ENCODE peak calls at places on chromosomes 3 and 15, in nine cellular contexts. G is A673, M is GM06990, Z is Calu3, R is AG10803, E is RWPE1, L is A549, S is GM10248, W is Panc1. P is an unnamed sample.

GRCh38 chr15:40845511-40846284 is 1.9 kb downstream of the SPINT1 start:
- DNase-seq in R (no peak), Z (peak), M (no peak), L (no peak), E (peak), W (no peak), G (no peak), S (no peak), P (no peak)

GRCh38 chr3:37853691-37854413 is 7.8 kb upstream of the CTDSPL start:
- DNase-seq in Z (no peak), M (no peak), S (no peak), W (no peak), E (peak), R (no peak), L (no peak), G (no peak), P (no peak)

GRCh38 chr3:12706504-12707253 is 42.8 kb upstream of the RAF1 start:
- DNase-seq in W (peak), Z (peak), R (peak), M (peak), S (peak), G (peak), L (peak), E (peak), P (peak)

GRCh38 chr3:138359137-138359536 is 10.8 kb downstream of the MRAS start:
- DNase-seq in R (no peak), W (no peak), M (no peak), Z (no peak), G (no peak), E (no peak), L (no peak), S (no peak), P (no peak)

GRCh38 chr15:88912500-88912921 is 668 bp downstream of the MFGE8 start:
- DNase-seq in L (peak), R (no peak), G (no peak), M (no peak), E (no peak), S (peak), Z (no peak), W (no peak), P (peak)

GRCh38 chr3:9598783-9599387 is 45.3 kb upstream of the LHFPL4 start:
- DNase-seq in Z (no peak), W (no peak), R (no peak), E (no peak), G (no peak), M (no peak), L (no peak), S (no peak), P (no peak)

GRCh38 chr3:112017081-112017480 is 17.5 kb upstream of the TMPRSS7 start:
- DNase-seq in R (no peak), S (no peak), L (no peak), E (no peak), Z (no peak), G (no peak), W (no peak), M (no peak), P (no peak)

GRCh38 chr3:12974819-12975218 is 98.4 kb downstream of the IQSEC1 start:
- DNase-seq in R (no peak), L (no peak), M (no peak), G (no peak), Z (no peak), S (no peak), E (no peak), W (no peak), P (no peak)

GRCh38 chr3:38137615-38138346 is 680 bp upstream of the MYD88 start:
- DNase-seq in E (no peak), W (no peak), L (no peak), Z (no peak), R (no peak), M (no peak), S (no peak), G (peak), P (no peak)

GRCh38 chr3:170346481-170347125 is 10.9 kb upstream of the SKIL start:
- DNase-seq in M (no peak), S (no peak), G (no peak), E (peak), R (peak), W (no peak), L (peak), Z (no peak), P (no peak)

GRCh38 chr15:65408370-65409283 is 14.1 kb downstream of the IGDCC4 start:
- DNase-seq in W (no peak), S (no peak), G (no peak), Z (no peak), R (no peak), M (no peak), L (no peak), E (no peak), P (no peak)

GRCh38 chr15:40844543-40844981 is 714 bp downstream of the SPINT1 start:
- DNase-seq in L (no peak), S (peak), R (no peak), W (no peak), Z (no peak), M (peak), G (peak), E (peak), P (peak)

GRCh38 chr15:88035381-88035780 is 221.2 kb downstream of the NTRK3 start:
- DNase-seq in E (no peak), Z (no peak), G (no peak), S (no peak), W (no peak), R (no peak), M (no peak), L (no peak), P (no peak)

GRCh38 chr3:183265157-183265642 is 12.1 kb downstream of the B3GNT5 start:
- DNase-seq in G (peak), R (peak), S (no peak), Z (no peak), E (no peak), M (no peak), W (no peak), L (no peak), P (no peak)

GRCh38 chr3:172135766-172136729 is 96.7 kb downstream of the FNDC3B start:
- DNase-seq in S (no peak), Z (no peak), M (no peak), L (no peak), R (peak), W (no peak), E (no peak), G (no peak), P (no peak)

DNA sequence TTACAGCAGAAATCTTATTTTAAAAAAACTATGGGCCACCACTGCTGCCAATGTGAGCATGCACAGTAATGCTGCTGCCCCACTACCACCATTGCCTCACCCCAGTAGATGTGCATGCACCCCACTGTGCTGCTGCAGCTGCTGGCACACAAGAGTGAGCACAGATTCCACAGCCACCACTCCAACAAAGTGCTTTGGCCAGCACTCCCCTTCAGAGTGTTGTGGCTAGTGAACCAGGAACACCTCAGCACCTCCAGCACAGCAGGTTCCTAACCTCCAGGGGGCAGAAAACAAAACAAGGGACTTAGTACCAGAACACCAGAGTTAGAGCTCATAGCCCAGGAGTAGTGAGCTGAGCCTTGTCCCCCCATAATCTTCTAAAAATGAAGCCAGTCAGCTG is 629.6 kb downstream of the PYDC2 start:
- DNase-seq in Z (peak), E (no peak), M (no peak), L (no peak), G (no peak), W (no peak), S (no peak), R (no peak), P (no peak)
- TF ChIP-seq CTCF in Z (peak), E (no peak), M (peak), L (no peak), G (no peak), W (no peak), S (peak), R (no peak), P (no peak)

GRCh38 chr3:36681867-36682266 is 82.5 kb downstream of the DCLK3 start:
- DNase-seq in S (no peak), Z (no peak), L (no peak), M (no peak), R (no peak), G (no peak), W (no peak), E (no peak), P (no peak)

GRCh38 chr3:36678216-36679013 is 85.9 kb downstream of the DCLK3 start:
- DNase-seq in Z (no peak), G (peak), R (peak), S (no peak), E (no peak), W (no peak), M (no peak), L (no peak), P (no peak)

GRCh38 chr3:36679384-36680200 is 84.8 kb downstream of the DCLK3 start:
- DNase-seq in E (peak), M (peak), R (peak), S (no peak), Z (no peak), W (no peak), L (peak), G (peak), P (no peak)

GRCh38 chr3:36674816-36675215 is 89.5 kb downstream of the DCLK3 start:
- DNase-seq in E (no peak), G (no peak), R (no peak), Z (no peak), S (no peak), W (no peak), M (no peak), L (no peak), P (no peak)

GRCh38 chr3:36677331-36678007 is 86.9 kb downstream of the DCLK3 start:
- DNase-seq in E (peak), Z (peak), M (peak), L (peak), G (peak), W (no peak), S (no peak), R (peak), P (no peak)
- TF ChIP-seq CTCF in E (no peak), Z (no peak), M (peak), L (no peak), G (no peak), W (no peak), S (no peak), R (peak), P (no peak)

GRCh38 chr3:168044049-168044448 is 51.7 kb downstream of the GOLIM4 start:
- DNase-seq in W (no peak), E (no peak), S (no peak), G (peak), Z (no peak), R (no peak), L (no peak), M (no peak), P (no peak)

GRCh38 chr3:168036654-168037419 is 58.9 kb downstream of the GOLIM4 start:
- DNase-seq in G (no peak), Z (no peak), L (no peak), E (no peak), R (no peak), M (no peak), W (no peak), S (no peak), P (no peak)

GRCh38 chr3:168040624-168041208 is 55.0 kb downstream of the GOLIM4 start:
- DNase-seq in Z (peak), W (peak), G (peak), L (peak), S (peak), E (peak), R (peak), M (no peak), P (no peak)
- TF ChIP-seq CTCF in Z (peak), W (peak), G (peak), L (peak), S (peak), E (peak), R (peak), M (peak), P (peak)

GRCh38 chr3:197749601-197750395 is at the start of gene FYTTD1:
- DNase-seq in R (peak), S (peak), Z (peak), W (no peak), E (peak), L (peak), M (peak), G (peak), P (peak)
- TF ChIP-seq CTCF in R (peak), S (peak), Z (no peak), W (peak), E (peak), L (peak), M (peak), G (peak), P (peak)

GRCh38 chr15:81398910-81399551 is 25.0 kb upstream of the TMC3 start:
- DNase-seq in L (no peak), S (no peak), G (no peak), R (peak), M (no peak), E (no peak), W (no peak), Z (no peak), P (no peak)

GRCh38 chr15:81398456-81398855 is 24.4 kb upstream of the TMC3 start:
- DNase-seq in G (no peak), L (no peak), W (no peak), E (no peak), S (no peak), R (no peak), M (no peak), Z (no peak), P (no peak)

DNA sequence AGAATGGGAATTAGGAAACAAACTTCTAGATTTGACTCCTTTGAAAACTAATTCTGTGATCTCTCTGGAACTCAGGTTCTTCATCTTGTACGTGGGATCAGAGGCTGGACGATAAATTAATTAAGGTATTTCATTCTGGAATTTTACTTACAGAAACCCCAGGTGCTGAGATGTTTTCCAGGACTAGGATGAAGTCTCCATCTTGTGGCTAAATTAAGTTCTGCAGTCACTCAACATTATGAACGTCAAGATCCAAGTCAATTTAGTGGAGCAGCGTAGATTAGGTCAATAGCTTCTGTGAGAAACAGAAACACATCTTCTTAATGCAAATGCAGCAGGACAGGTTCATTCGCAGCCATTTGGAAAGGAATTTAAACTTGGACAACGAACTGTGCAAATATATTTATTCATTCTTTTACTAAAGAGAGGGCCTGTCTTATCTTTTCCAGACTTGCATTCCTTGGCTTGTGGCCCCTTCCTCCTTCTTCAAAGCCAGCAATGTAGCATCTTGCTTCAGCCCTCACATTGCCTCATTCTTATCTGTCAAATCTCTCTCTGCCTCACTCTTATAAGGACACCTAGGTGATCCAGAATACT is 26.7 kb upstream of the TMC3 start:
- DNase-seq in M (no peak), S (peak), G (peak), L (peak), E (peak), Z (peak), W (peak), R (peak), P (no peak)
- TF ChIP-seq CTCF in M (peak), S (peak), G (peak), L (peak), E (peak), Z (peak), W (peak), R (peak), P (peak)